ENCODE peak calls at places on chromosomes 6 and 20, in eight cellular contexts. B is GM23248, N is GM23338, D is DND-41, W is H1, V is IMR-90, T is H9, O is fibroblast of lung. Q is an unnamed sample. For H4K20me1, the result is how much of the 10 kb centered on the place peaks cover.

GRCh38 chr20:2136275-2136674 is 34.6 kb downstream of the STK35 start:
- DNase-seq in T (no peak), W (no peak), V (no peak), O (no peak), B (no peak), D (no peak), N (no peak), Q (no peak)

GRCh38 chr6:119350202-119351004 is 842 bp upstream of the MAN1A1 start:
- DNase-seq in B (peak), D (no peak), O (peak), V (peak), T (no peak), N (peak), W (no peak), Q (no peak)

GRCh38 chr6:3661390-3661789 is 90.1 kb downstream of the PXDC1 start:
- DNase-seq in W (no peak), D (no peak), O (no peak), V (no peak), N (no peak), B (no peak), T (no peak), Q (no peak)

GRCh38 chr6:129281173-129281796 is 398.3 kb downstream of the LAMA2 start:
- DNase-seq in D (no peak), W (no peak), O (no peak), T (no peak), V (no peak), N (no peak), B (no peak), Q (no peak)

GRCh38 chr6:122609881-122610689 is at the start of gene PKIB:
- DNase-seq in D (no peak), T (peak), V (peak), B (peak), N (peak), W (peak), O (peak), Q (peak)

GRCh38 chr6:111600154-111600553 is 5.5 kb downstream of the TRAF3IP2 start:
- DNase-seq in O (no peak), N (no peak), D (no peak), B (no peak), W (no peak), V (no peak), T (no peak), Q (no peak)

GRCh38 chr6:11650297-11650696 is 112.7 kb downstream of the TMEM170B start:
- DNase-seq in T (peak), V (peak), N (peak), D (no peak), B (peak), O (peak), W (peak), Q (peak)

GRCh38 chr6:113936093-113936934 is 34.6 kb downstream of the HDAC2 start:
- DNase-seq in O (peak), W (no peak), B (peak), T (no peak), V (peak), D (peak), N (peak), Q (peak)

GRCh38 chr6:121393711-121394110 is 41.7 kb upstream of the GJA1 start:
- DNase-seq in V (no peak), T (no peak), B (no peak), O (no peak), D (no peak), N (no peak), W (no peak), Q (no peak)

GRCh38 chr20:41300383-41300782 is 17.1 kb downstream of the ZHX3 start:
- DNase-seq in T (no peak), W (no peak), B (no peak), D (no peak), O (no peak), N (no peak), V (no peak), Q (no peak)

GRCh38 chr20:15297059-15297875 is 959.9 kb upstream of the FLRT3 start:
- DNase-seq in D (no peak), T (no peak), B (no peak), W (no peak), V (no peak), N (no peak), O (no peak), Q (no peak)

DNA sequence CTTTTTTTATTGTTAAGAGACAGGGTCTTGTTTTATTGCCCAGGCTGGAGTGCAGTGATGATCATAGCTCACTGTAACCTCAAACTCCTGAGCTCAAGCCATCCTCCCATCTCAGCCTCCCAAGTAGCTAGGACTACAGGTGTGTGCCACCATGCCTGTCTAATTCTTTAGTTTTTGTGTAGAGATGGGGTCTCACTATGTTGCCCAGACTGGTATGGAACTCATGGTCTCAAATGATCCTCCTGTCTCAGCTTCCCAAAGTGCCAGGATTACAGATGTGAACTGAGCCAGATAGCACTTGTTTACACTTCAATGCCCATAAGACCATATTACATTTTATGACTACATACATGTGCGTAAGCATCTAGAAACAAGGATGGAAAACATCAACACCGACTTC is 18.1 kb downstream of the EIF2S2 start:
- DNase-seq in T (no peak), D (no peak), V (no peak), O (no peak), B (no peak), W (no peak), N (no peak), Q (no peak)
- H4K20me1 ChIP-seq in T (under half), D (under half), V (half or more), O (under half), B (under half), W (under half), N (half or more), Q (under half)

DNA sequence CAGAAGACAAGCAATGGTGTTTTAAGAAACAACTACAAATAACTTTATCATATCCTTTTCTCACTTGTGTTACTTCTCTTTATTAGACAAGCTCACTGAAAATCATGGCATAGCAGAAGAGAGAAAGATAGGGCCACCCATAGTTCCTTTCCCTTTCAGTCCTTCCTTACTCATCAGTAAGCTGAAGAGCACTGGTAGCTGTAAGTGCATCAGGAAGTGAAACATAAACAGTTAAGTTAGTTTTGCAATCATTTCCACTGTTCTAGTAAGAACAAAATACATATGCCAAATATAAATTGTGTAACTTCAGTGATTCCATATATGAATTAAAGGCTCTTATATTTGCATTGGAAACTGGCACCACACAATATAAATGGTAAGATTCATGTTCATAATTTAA is 220.0 kb downstream of the HACE1 start:
- DNase-seq in O (peak), T (no peak), W (no peak), N (no peak), V (peak), D (no peak), B (peak), Q (no peak)
- H3K27ac ChIP-seq in O (no peak), T (no peak), W (no peak), N (no peak), V (no peak), D (no peak), B (no peak), Q (no peak)

GRCh38 chr20:21234816-21235215 is 68.3 kb upstream of the XRN2 start:
- DNase-seq in B (no peak), N (peak), D (no peak), W (no peak), O (no peak), V (no peak), T (no peak), Q (peak)
- H3K4me2 ChIP-seq in B (no peak), N (peak), D (no peak), W (peak), O (no peak), V (no peak), T (no peak), Q (peak)

DNA sequence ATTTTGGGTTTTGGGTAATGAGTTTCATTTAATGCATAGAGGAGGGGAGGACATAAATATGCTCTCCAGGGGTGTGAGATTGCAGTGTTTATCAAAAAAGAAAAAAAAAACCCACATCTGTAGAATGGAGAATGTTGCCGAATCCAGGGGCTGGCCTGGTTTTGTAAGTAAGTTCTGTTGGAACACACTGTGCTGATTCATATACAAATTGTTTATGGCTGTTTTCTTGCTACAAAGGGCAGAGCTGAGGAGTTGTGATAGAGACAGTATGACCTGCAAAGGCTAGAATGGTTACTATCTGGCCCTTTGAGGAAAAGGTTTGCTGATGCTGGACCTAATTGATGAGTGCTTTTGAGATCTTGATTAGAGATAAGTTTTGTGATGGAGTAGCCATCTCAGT is 30.4 kb downstream of the SCAF8 start:
- DNase-seq in V (peak), D (no peak), W (no peak), N (no peak), B (peak), T (no peak), O (peak), Q (no peak)
- H4K20me1 ChIP-seq in V (half or more), D (half or more), W (under half), N (under half), B (half or more), T (under half), O (under half), Q (half or more)

DNA sequence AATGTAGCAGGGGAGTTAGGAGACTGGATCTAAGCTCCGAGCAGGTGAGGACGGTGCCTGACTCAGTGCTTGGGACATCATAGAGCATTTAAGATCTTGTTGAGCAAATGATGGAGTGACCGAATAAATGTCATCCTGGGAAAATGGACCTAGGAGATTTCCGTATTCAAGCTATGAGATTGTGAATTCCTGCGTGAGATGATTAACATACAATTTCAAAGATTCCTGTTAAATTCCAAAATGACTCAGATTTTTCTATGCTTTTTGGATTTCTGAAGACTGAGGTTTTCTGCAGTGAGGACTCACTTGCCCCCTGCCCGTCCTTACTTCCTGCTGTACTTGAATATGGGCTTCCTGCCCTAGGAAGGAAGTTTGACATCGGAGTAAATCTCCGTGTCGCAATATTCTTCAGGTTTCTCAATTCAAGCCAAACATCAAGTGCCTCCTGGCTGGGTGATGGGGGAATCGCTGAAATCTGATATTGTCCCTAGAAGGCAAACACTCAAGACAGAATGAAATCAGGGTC is 5.2 kb downstream of the SYTL3 start:
- DNase-seq in D (no peak), V (peak), O (peak), B (peak), N (no peak), W (no peak), T (no peak), Q (no peak)
- H3K27ac ChIP-seq in D (no peak), V (peak), O (peak), B (peak), N (no peak), W (no peak), T (no peak), Q (no peak)

GRCh38 chr6:54633601-54634000 is 213.0 kb upstream of the FAM83B start:
- DNase-seq in B (no peak), N (no peak), T (no peak), W (no peak), D (no peak), V (no peak), O (no peak), Q (no peak)
- H3K4me2 ChIP-seq in B (no peak), N (no peak), T (no peak), W (no peak), D (no peak), V (no peak), O (no peak), Q (no peak)

GRCh38 chr6:38144365-38144764 is 324.8 kb downstream of the ZFAND3 start:
- DNase-seq in V (no peak), T (no peak), W (no peak), N (no peak), D (no peak), O (no peak), B (no peak), Q (no peak)
- H4K20me1 ChIP-seq in V (half or more), T (under half), W (under half), N (under half), D (under half), O (under half), B (under half), Q (half or more)